ENCODE peak calls at places on chromosomes 7 and 10, in four cellular contexts. I, X, Y and E are unnamed samples.

GRCh38 chr7:16357921-16358320 is 63.4 kb downstream of the CRPPA start:
- DNase-seq in X (no peak), Y (peak; percentile 10), I (no peak), E (no peak)

GRCh38 chr10:72417971-72418370 is 63.3 kb upstream of the DNAJB12 start:
- DNase-seq in Y (no peak), I (no peak), X (no peak), E (no peak)

GRCh38 chr7:131536361-131536849 is 20.0 kb downstream of the PODXL start:
- DNase-seq in Y (no peak), X (peak; percentile 30), I (no peak), E (no peak)

GRCh38 chr10:91354166-91354565 is 56.0 kb upstream of the HECTD2 start:
- DNase-seq in I (no peak), Y (no peak), X (no peak), E (no peak)

GRCh38 chr7:159209429-159209828 is 64.8 kb upstream of the VIPR2 start:
- DNase-seq in X (no peak), Y (no peak), I (no peak), E (no peak)

GRCh38 chr10:1454428-1454827 is 282.9 kb downstream of the ADARB2 start:
- DNase-seq in Y (no peak), X (no peak), I (no peak), E (no peak)

GRCh38 chr7:75915416-75916156 is 631 bp downstream of the POR start:
- DNase-seq in Y (peak; percentile 24), X (peak; percentile 53), I (peak; percentile 31), E (no peak)

GRCh38 chr10:24953350-24954074 is 1.1 kb upstream of the PRTFDC1 start:
- DNase-seq in X (no peak), I (no peak), Y (peak; percentile 21), E (no peak)

GRCh38 chr10:79189853-79190435 is 121.2 kb downstream of the ZMIZ1 start:
- DNase-seq in I (no peak), X (no peak), Y (no peak), E (no peak)

GRCh38 chr10:3735175-3735574 is 49.8 kb downstream of the KLF6 start:
- DNase-seq in Y (no peak), X (no peak), I (no peak), E (no peak)

GRCh38 chr7:103317009-103317408 is 19.8 kb downstream of the PMPCB start:
- DNase-seq in X (no peak), I (no peak), Y (no peak), E (no peak)

GRCh38 chr7:117873056-117873932 is at the start of gene CTTNBP2:
- DNase-seq in X (peak; percentile 74), Y (peak; percentile 57), I (peak; percentile 59), E (no peak)

GRCh38 chr7:129227646-129228578 is 3.1 kb downstream of the AHCYL2 start:
- DNase-seq in Y (no peak), X (no peak), I (no peak), E (no peak)

GRCh38 chr7:78323118-78323517 is 524.5 kb downstream of the PHTF2 start:
- DNase-seq in Y (no peak), X (no peak), I (no peak), E (no peak)

GRCh38 chr7:50956522-50957155 is 173.9 kb upstream of the GRB10 start:
- DNase-seq in I (no peak), X (no peak), Y (no peak), E (no peak)

GRCh38 chr7:130008941-130009847 is 42.0 kb downstream of the ZC3HC1 start:
- DNase-seq in X (no peak), I (peak; percentile 17), Y (no peak), E (no peak)

GRCh38 chr7:94928168-94928707 is 20.8 kb downstream of the PPP1R9A start:
- DNase-seq in Y (no peak), I (no peak), X (no peak), E (no peak)

GRCh38 chr10:113068178-113068890 is 118.3 kb downstream of the TCF7L2 start:
- DNase-seq in I (no peak), Y (no peak), X (no peak), E (no peak)

GRCh38 chr7:103964269-103964668 is 25.2 kb downstream of the RELN start:
- DNase-seq in Y (no peak), I (no peak), X (no peak), E (no peak)

GRCh38 chr10:122727426-122727825 is 27.8 kb upstream of the C10orf120 start:
- DNase-seq in I (no peak), Y (no peak), X (no peak), E (no peak)

GRCh38 chr10:122730238-122730637 is 30.6 kb upstream of the C10orf120 start:
- DNase-seq in Y (no peak), X (no peak), I (no peak), E (no peak)

GRCh38 chr10:122725006-122725405 is 25.4 kb upstream of the C10orf120 start:
- DNase-seq in X (no peak), I (no peak), Y (no peak), E (no peak)

GRCh38 chr10:122721111-122721510 is 21.5 kb upstream of the C10orf120 start:
- DNase-seq in Y (no peak), X (no peak), I (no peak), E (no peak)

GRCh38 chr10:122725768-122726167 is 26.1 kb upstream of the C10orf120 start:
- DNase-seq in I (no peak), Y (no peak), X (no peak), E (no peak)
- TF ChIP-seq CTCF in I (no peak), Y (no peak), X (no peak), E (no peak)

GRCh38 chr7:141511370-141512335 is 39.6 kb upstream of the AGK start:
- DNase-seq in Y (no peak), I (peak; percentile 24), X (no peak), E (no peak)
- H3K4me3 ChIP-seq in Y (peak overlapping the region; percentile 46), I (peak overlapping the region; percentile 61), X (no peak overlapping the region), E (peak overlapping the region; percentile 6)

DNA sequence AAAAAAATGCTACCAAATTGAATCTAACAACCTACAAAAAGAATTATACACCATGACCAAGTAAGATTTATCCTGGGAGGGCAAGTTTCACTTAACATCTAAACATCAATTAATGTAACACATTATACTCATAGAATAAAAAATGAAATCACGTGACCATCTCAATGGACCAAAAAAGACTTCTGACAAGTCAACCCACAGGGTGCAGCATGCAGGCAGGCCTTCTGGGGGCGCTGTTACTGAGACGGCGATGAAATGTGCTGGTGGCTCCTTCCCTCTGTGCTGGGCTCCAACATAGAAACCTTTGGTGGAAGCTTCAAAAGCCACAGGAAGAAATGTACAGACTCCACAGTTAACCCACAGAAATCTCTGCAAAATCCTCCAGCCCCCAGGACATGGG is 103.1 kb downstream of the INHBA start:
- DNase-seq in X (no peak), I (no peak), Y (no peak), E (no peak)
- TF ChIP-seq CTCF in X (no peak), I (no peak), Y (no peak), E (no peak)

GRCh38 chr7:21429021-21429420 is 1.1 kb downstream of the SP4 start:
- DNase-seq in X (no peak), Y (no peak), I (no peak), E (no peak)
- H3K4me3 ChIP-seq in X (peak overlapping the region; percentile 57), Y (peak overlapping the region; percentile 97), I (peak overlapping the region; percentile 86), E (peak overlapping the region; percentile 76)

DNA sequence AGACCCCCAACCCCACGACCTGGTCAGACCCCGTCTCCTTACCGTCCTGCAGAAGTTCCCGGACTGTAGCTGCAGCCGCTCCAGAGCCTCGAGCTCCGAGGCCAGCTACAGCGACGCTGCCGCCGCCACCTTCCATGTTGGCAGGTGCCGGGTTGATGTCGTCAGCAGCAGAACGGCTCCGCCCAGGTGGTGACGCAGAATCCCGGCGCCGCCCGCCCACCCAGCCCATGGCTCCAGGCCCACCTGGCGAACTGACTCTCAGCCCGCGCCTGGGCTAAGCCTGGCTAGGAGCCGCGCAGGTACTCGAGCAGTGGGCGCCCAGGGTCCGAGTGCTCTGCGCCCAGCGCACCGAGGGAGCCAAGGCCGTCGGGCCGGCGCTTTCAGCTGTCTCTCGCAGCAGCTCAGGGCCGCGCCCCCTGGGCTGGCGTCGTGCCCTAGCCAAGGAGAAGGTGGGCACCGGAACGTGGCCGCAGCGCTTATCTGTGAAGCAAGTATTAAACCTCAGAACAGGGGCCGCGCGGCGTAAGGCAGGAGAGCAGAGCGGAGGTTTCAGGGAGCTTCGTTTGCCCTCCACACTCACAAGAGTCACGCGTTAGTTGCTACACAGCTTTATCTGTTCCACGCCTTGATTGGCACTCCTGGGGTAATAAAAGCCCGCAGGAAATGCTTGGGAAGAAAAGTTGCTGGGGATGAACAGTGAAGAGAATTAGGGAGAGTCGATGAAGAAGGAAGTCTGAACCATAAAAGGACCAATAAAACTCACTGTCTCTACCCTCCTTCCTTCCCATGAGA is at the start of the genes COG5 and DUS4L:
- DNase-seq in Y (peak; percentile 85), X (peak; percentile 91), I (peak; percentile 82), E (no peak)
- TF ChIP-seq CTCF in Y (no peak), X (no peak), I (no peak), E (no peak)

GRCh38 chr10:99994801-99995200 is 14.9 kb downstream of the DNMBP start:
- DNase-seq in I (no peak), Y (no peak), X (no peak), E (no peak)
- H3K4me3 ChIP-seq in I (no peak overlapping the region), Y (no peak overlapping the region), X (no peak overlapping the region), E (no peak overlapping the region)

GRCh38 chr10:46037107-46037900 is 6.9 kb upstream of the NCOA4 start:
- DNase-seq in X (no peak), I (no peak), Y (no peak), E (no peak)

GRCh38 chr10:46040004-46040403 is 6.1 kb downstream of the MSMB start:
- DNase-seq in I (no peak), X (no peak), Y (no peak), E (no peak)

GRCh38 chr10:46031648-46032532 is 1.5 kb upstream of the NCOA4 start:
- DNase-seq in I (no peak), Y (no peak), X (no peak), E (no peak)

GRCh38 chr10:46033602-46034011 is 3.2 kb upstream of the NCOA4 start:
- DNase-seq in Y (no peak), X (no peak), I (no peak), E (no peak)

DNA sequence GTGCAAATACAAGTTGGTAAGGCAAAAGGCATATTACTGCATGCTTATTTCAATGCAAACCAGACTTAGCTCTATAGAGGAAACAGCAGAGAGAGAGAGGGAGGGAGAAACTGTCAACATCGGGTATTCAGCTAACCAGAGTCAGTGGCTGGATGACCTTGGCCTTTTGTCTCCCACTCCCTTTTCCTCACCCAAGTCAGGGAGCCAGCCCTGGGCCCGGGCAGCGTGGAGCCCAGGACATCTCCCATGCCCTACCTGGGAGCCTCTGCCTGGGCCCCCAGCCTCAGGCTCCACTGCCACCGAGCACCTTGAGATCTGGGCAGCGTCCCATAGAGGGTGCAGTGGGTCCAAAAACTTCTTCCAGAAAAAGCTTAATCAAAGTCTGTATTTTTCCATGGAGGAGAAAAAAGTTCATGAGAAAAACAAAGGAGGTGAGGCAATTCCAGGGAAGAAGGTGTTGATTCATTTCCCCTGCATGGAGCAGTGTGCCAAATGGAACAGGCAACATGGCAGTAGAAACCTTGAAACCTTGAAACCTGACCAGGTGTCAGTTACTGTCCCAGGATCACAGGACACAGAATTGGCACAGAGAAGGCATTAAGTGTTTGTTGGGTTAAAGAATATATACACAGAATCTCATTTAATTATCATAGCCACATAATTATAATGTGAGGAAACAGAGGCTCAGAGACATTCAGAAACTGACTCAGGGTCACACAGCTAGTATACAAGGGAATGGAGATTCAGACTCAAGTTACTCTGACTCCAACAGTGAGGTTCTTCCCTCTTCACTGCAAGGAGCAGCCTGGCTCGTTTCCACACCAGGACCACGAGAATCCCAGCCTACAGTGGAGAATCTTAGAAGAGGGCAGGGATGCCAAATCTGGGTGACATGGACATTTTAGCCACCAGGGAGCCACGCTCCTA is 5.8 kb upstream of the NCOA4 start:
- DNase-seq in X (no peak), I (no peak), Y (no peak), E (no peak)
- TF ChIP-seq CTCF in X (no peak), I (no peak), Y (no peak), E (no peak)